ENCODE peak calls at places on chromosomes 6 and 20, in four cellular contexts. K, Y, I and A are unnamed samples.

GRCh38 chr6:32752580-32752979 is 10.8 kb downstream of the HLA-DQB2 start:
- DNase-seq in K (no peak), Y (no peak), I (peak), A (no peak)

GRCh38 chr20:40811004-40811403 is 122.0 kb upstream of the MAFB start:
- DNase-seq in K (no peak), Y (no peak), I (no peak), A (no peak)

GRCh38 chr6:138988469-138988834 is 399 bp upstream of the REPS1 start:
- DNase-seq in K (no peak), Y (no peak), I (no peak), A (no peak)

GRCh38 chr20:32737371-32738223 is 5.7 kb downstream of the COMMD7 start:
- DNase-seq in K (no peak), Y (no peak), I (peak), A (no peak)

GRCh38 chr6:13373488-13373886 is 45.1 kb upstream of the TBC1D7 start:
- DNase-seq in K (no peak), Y (no peak), I (peak), A (no peak)

GRCh38 chr20:43842126-43843020 is 72.3 kb upstream of the TOX2 start:
- DNase-seq in K (no peak), Y (no peak), I (no peak), A (no peak)

GRCh38 chr6:75402296-75402695 is 91.3 kb downstream of the FILIP1 start:
- DNase-seq in K (peak), Y (no peak), I (peak), A (no peak)

GRCh38 chr6:30940361-30941001 is at the start of gene MUCL3:
- DNase-seq in K (no peak), Y (no peak), I (no peak), A (no peak)

GRCh38 chr6:121592955-121593665 is 157.7 kb downstream of the GJA1 start:
- DNase-seq in K (no peak), Y (no peak), I (no peak), A (no peak)

GRCh38 chr6:133774356-133774755 is 114.6 kb upstream of the TCF21 start:
- DNase-seq in K (no peak), Y (no peak), I (peak), A (no peak)

GRCh38 chr6:86949776-86950175 is 12.4 kb downstream of the HTR1E start:
- DNase-seq in K (no peak), Y (no peak), I (no peak), A (no peak)